ENCODE peak calls at places on chromosomes 4 and X, in four cellular contexts. A is GM23248, N is neural progenitor cell, U is MM.1S. E is an unnamed sample.

GRCh38 chr4:31234494-31234893 is 514.3 kb downstream of the PCDH7 start:
- DNase-seq in A (no peak), N (no peak), U (peak; percentile 75), E (no peak)

GRCh38 chr4:188220006-188220405 is 80.8 kb downstream of the TRIML1 start:
- DNase-seq in A (no peak), N (no peak), U (no peak), E (no peak)

GRCh38 chr4:32680946-32681345 is 1960.8 kb downstream of the PCDH7 start:
- DNase-seq in A (no peak), N (no peak), U (no peak), E (no peak)

GRCh38 chr4:17557880-17558279 is 19.1 kb upstream of the LAP3 start:
- DNase-seq in A (peak; percentile 34), N (no peak), U (no peak), E (peak; percentile 60)

GRCh38 chr4:85741421-85741820 is 266.5 kb downstream of the ARHGAP24 start:
- DNase-seq in A (no peak), N (no peak), U (no peak), E (no peak)

GRCh38 chr4:13694256-13694655 is 66.7 kb upstream of the BOD1L1 start:
- DNase-seq in A (no peak), N (no peak), U (no peak), E (no peak)

GRCh38 chrX:55161581-55161980 is 58.6 kb upstream of the PAGE5 start:
- DNase-seq in A (peak; percentile 30), N (peak; percentile 51), U (no peak), E (no peak)

GRCh38 chrX:69562904-69563568 is 52.9 kb upstream of the EDA start:
- DNase-seq in A (no peak), N (no peak), U (no peak), E (no peak)

GRCh38 chrX:106278951-106279350 is 110.8 kb downstream of the PWWP3B start:
- DNase-seq in A (no peak), N (no peak), U (no peak), E (peak; percentile 77)

GRCh38 chr4:70721747-70722146 is at the start of gene RUFY3:
- DNase-seq in A (peak; percentile 93), N (peak; percentile 48), U (no peak), E (no peak)

GRCh38 chr4:86452323-86452995 is 92.6 kb upstream of the MAPK10 start:
- DNase-seq in A (no peak), N (no peak), U (no peak), E (no peak)

GRCh38 chr4:39486221-39486804 is 27.5 kb downstream of the LIAS start:
- DNase-seq in A (no peak), N (no peak), U (no peak), E (no peak)

GRCh38 chr4:185115827-185116232 is 27.2 kb upstream of the SLC25A4 start:
- DNase-seq in A (peak; percentile 11), N (peak; percentile 56), U (no peak), E (no peak)

GRCh38 chr4:186831574-186831973 is 107.9 kb upstream of the FAT1 start:
- DNase-seq in A (no peak), N (no peak), U (no peak), E (peak; percentile 23)

GRCh38 chrX:6468716-6469115 is 66.2 kb downstream of the VCX3A start:
- DNase-seq in A (no peak), N (no peak), U (no peak), E (no peak)

DNA sequence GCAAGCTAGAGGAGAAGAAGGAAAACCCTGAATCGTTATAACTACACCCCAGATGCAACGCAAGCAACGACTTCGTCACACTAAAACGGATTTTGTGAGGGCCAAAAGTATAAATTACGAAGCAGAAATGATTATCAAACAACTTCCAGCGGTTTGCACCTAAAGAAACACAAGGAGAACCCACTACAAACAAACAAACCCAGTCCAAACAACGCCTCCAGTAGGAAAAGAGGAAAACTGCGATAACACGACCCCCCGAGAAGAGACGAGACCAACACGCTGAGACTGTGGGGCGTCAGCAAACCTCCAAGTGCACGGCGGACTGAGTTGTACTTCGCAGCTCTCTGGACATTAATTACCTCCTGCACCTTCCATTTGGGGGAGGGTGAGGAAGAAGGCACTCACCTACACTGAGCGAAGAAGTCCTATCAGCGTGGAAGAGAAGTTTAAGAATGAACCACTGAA is at the start of gene MAB21L2:
- DNase-seq in A (no peak), N (peak; percentile 50), U (no peak), E (no peak)
- TF ChIP-seq EZH2phosphoT487 in A (no peak), N (no peak), U (no peak), E (no peak)

GRCh38 chr4:14856927-14857220 is 145.4 kb upstream of the CPEB2 start:
- DNase-seq in A (no peak), N (no peak), U (no peak), E (no peak)
- H3K9ac ChIP-seq in A (peak overlapping the region; percentile 17), N (no peak overlapping the region), U (no peak overlapping the region), E (peak overlapping the region; percentile 77)

GRCh38 chr4:89641367-89641687 is 195.6 kb downstream of the SNCA start:
- DNase-seq in A (no peak), N (no peak), U (no peak), E (no peak)
- H3K4me3 ChIP-seq in A (peak overlapping the region; percentile 61), N (no peak overlapping the region), U (no peak overlapping the region), E (no peak overlapping the region)

DNA sequence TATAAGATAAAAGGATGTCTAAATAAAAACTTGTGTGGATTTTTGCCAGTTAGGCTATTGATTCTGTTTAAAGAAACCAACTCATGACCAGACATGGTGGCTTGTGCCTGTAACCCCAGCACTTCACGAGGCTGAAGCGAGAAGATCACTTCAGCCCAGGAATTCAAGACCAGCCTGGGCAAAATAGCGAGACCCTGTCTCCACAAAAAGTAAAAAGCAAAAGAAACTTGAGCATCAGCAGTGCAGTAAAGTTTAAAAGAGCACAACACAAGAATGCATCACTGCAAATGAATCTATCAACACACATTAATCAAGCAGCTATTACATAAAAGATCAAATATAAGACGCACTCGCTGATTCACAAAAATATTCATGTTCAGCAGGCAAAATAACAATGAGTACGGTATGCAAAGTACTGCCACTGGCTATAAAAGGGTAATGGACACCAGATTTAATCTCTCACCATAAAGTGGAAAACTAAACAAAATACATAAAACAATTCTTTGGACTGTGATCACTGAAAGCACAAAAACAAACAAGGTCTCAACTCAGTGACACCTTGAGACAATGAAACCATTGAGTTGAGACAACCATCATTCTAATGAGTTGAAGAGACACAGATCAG is 41.3 kb downstream of the LRBA start:
- DNase-seq in A (peak; percentile 7), N (no peak), U (no peak), E (no peak)
- TF ChIP-seq EZH2phosphoT487 in A (no peak), N (no peak), U (no peak), E (no peak)

GRCh38 chrX:53362439-53362838 is 60.0 kb downstream of the SMC1A start:
- DNase-seq in A (no peak), N (no peak), U (peak; percentile 64), E (no peak)
- H3K9ac ChIP-seq in A (no peak overlapping the region), N (no peak overlapping the region), U (no peak overlapping the region), E (no peak overlapping the region)

DNA sequence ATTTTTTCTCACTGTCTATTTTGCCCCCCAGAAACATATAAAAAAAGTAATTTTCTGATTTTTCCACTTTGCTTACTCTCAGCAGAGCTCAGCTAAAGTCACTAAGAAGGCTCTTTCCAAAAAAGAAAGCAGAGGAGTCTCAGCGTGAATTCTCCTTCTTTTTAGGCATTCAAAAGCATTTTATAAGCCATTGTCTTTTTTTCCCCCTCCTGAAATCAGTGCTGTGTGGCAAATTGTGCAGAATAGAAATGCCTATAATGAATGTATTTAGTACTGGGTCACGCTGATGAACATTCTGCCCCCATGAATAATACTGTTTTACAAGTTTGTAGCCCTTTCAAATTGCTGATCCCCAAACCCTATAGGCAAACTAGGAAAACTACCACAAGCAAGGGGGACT is 1.6 kb upstream of the PCDH18 start:
- DNase-seq in A (no peak), N (peak; percentile 57), U (no peak), E (no peak)
- H3K4me3 ChIP-seq in A (peak overlapping the region; percentile 98), N (peak overlapping the region; percentile 98), U (no peak overlapping the region), E (no peak overlapping the region)